ENCODE peak calls at places on chromosomes 5 and 9, in five cellular contexts. One of them, this sample, is unnamed.

GRCh38 chr5:153594785-153595184 is 104.3 kb downstream of the GRIA1 start:
- DNase-seq in neuronal stem cell: no peak
- DNase-seq in IMR-90: no peak
- DNase-seq in H9: no peak
- DNase-seq in fibroblast of lung: no peak
- DNase-seq in this sample: no peak

GRCh38 chr5:154273028-154273617 is 82.6 kb downstream of the GALNT10 start:
- DNase-seq in IMR-90: peak; percentile 21
- DNase-seq in neuronal stem cell: no peak
- DNase-seq in H9: no peak
- DNase-seq in fibroblast of lung: peak; percentile 43
- DNase-seq in this sample: no peak

GRCh38 chr9:97601228-97601898 is 31.8 kb downstream of the TSTD2 start:
- DNase-seq in H9: no peak
- DNase-seq in neuronal stem cell: no peak
- DNase-seq in IMR-90: no peak
- DNase-seq in fibroblast of lung: no peak
- DNase-seq in this sample: no peak

GRCh38 chr5:94916619-94917018 is 298.1 kb downstream of the SLF1 start:
- DNase-seq in neuronal stem cell: no peak
- DNase-seq in H9: no peak
- DNase-seq in fibroblast of lung: no peak
- DNase-seq in IMR-90: no peak
- DNase-seq in this sample: no peak

GRCh38 chr5:1104327-1105006 is 7.4 kb downstream of the SLC12A7 start:
- DNase-seq in H9: no peak
- DNase-seq in neuronal stem cell: no peak
- DNase-seq in fibroblast of lung: no peak
- DNase-seq in IMR-90: no peak
- DNase-seq in this sample: no peak

GRCh38 chr9:86734762-86735161 is 212.5 kb downstream of the GAS1 start:
- DNase-seq in fibroblast of lung: peak; percentile 85
- DNase-seq in neuronal stem cell: no peak
- DNase-seq in IMR-90: peak; percentile 83
- DNase-seq in H9: no peak
- DNase-seq in this sample: peak; percentile 82

GRCh38 chr5:170302729-170303501 is 5.3 kb upstream of the LCP2 start:
- DNase-seq in fibroblast of lung: no peak
- DNase-seq in IMR-90: no peak
- DNase-seq in H9: peak; percentile 45
- DNase-seq in neuronal stem cell: no peak
- DNase-seq in this sample: no peak

GRCh38 chr5:87141544-87141943 is 126.1 kb upstream of the RASA1 start:
- DNase-seq in H9: no peak
- DNase-seq in neuronal stem cell: no peak
- DNase-seq in fibroblast of lung: peak; percentile 30
- DNase-seq in IMR-90: peak; percentile 37
- DNase-seq in this sample: no peak

GRCh38 chr9:88041447-88041846 is 67.1 kb upstream of the CDK20 start:
- DNase-seq in fibroblast of lung: peak; percentile 12
- DNase-seq in IMR-90: peak; percentile 22
- DNase-seq in neuronal stem cell: no peak
- DNase-seq in H9: no peak
- DNase-seq in this sample: peak; percentile 48

GRCh38 chr5:41246376-41246775 is 33.0 kb upstream of the C6 start:
- DNase-seq in fibroblast of lung: peak; percentile 94
- DNase-seq in IMR-90: peak; percentile 96
- DNase-seq in neuronal stem cell: no peak
- DNase-seq in H9: no peak
- DNase-seq in this sample: peak; percentile 77

GRCh38 chr9:89881431-89881830 is 276.6 kb downstream of the GADD45G start:
- DNase-seq in fibroblast of lung: no peak
- DNase-seq in neuronal stem cell: no peak
- DNase-seq in H9: peak; percentile 12
- DNase-seq in IMR-90: no peak
- DNase-seq in this sample: no peak

GRCh38 chr9:33884856-33885701 is 68.1 kb downstream of the UBE2R2 start:
- DNase-seq in IMR-90: peak; percentile 54
- DNase-seq in neuronal stem cell: no peak
- DNase-seq in H9: no peak
- DNase-seq in fibroblast of lung: peak; percentile 58
- DNase-seq in this sample: peak; percentile 28

GRCh38 chr9:104915049-104915448 is 12.9 kb downstream of the ABCA1 start:
- DNase-seq in fibroblast of lung: no peak
- DNase-seq in H9: no peak
- DNase-seq in IMR-90: no peak
- DNase-seq in neuronal stem cell: no peak
- DNase-seq in this sample: no peak

GRCh38 chr5:36177715-36178556 is 26.0 kb downstream of the SKP2 start:
- DNase-seq in neuronal stem cell: peak; percentile 9
- DNase-seq in H9: no peak
- DNase-seq in fibroblast of lung: peak; percentile 50
- DNase-seq in IMR-90: peak; percentile 65
- DNase-seq in this sample: peak; percentile 73

GRCh38 chr5:94672746-94673145 is 54.3 kb downstream of the SLF1 start:
- DNase-seq in IMR-90: no peak
- DNase-seq in fibroblast of lung: no peak
- DNase-seq in neuronal stem cell: no peak
- DNase-seq in H9: no peak
- DNase-seq in this sample: no peak

GRCh38 chr9:96061293-96061987 is 185.9 kb downstream of the ERCC6L2 start:
- DNase-seq in fibroblast of lung: peak; percentile 53
- DNase-seq in neuronal stem cell: no peak
- DNase-seq in H9: peak; percentile 55
- DNase-seq in IMR-90: peak; percentile 41
- DNase-seq in this sample: peak; percentile 49

GRCh38 chr5:1942158-1942557 is 59.4 kb upstream of the IRX4 start:
- DNase-seq in H9: no peak
- DNase-seq in fibroblast of lung: no peak
- DNase-seq in IMR-90: no peak
- DNase-seq in neuronal stem cell: no peak
- DNase-seq in this sample: no peak

GRCh38 chr9:34744295-34745221 is 34.6 kb upstream of the CCL21 start:
- DNase-seq in H9: no peak
- DNase-seq in IMR-90: peak; percentile 58
- DNase-seq in neuronal stem cell: no peak
- DNase-seq in fibroblast of lung: peak; percentile 55
- DNase-seq in this sample: peak; percentile 72

GRCh38 chr9:121399883-121400607 is 30.0 kb upstream of the STOM start:
- DNase-seq in H9: no peak
- DNase-seq in fibroblast of lung: peak; percentile 79
- DNase-seq in neuronal stem cell: peak; percentile 65
- DNase-seq in IMR-90: peak; percentile 86
- DNase-seq in this sample: peak; percentile 85

GRCh38 chr5:61659221-61659696 is 327.2 kb downstream of the ZSWIM6 start:
- DNase-seq in IMR-90: no peak
- DNase-seq in H9: peak; percentile 89
- DNase-seq in neuronal stem cell: no peak
- DNase-seq in fibroblast of lung: no peak
- DNase-seq in this sample: no peak

GRCh38 chr9:128456613-128457061 is 831 bp downstream of the ODF2 start:
- DNase-seq in IMR-90: peak; percentile 58
- DNase-seq in H9: peak; percentile 76
- DNase-seq in fibroblast of lung: peak; percentile 67
- DNase-seq in neuronal stem cell: peak; percentile 48
- DNase-seq in this sample: peak; percentile 91

GRCh38 chr9:22416692-22417060 is 29.9 kb upstream of the DMRTA1 start:
- DNase-seq in fibroblast of lung: peak; percentile 71
- DNase-seq in H9: no peak
- DNase-seq in neuronal stem cell: no peak
- DNase-seq in IMR-90: no peak
- DNase-seq in this sample: peak; percentile 3
- H2AFZ ChIP-seq in fibroblast of lung: no peak overlapping the region
- H2AFZ ChIP-seq in H9: no peak overlapping the region
- H2AFZ ChIP-seq in neuronal stem cell: no peak overlapping the region
- H2AFZ ChIP-seq in IMR-90: no peak overlapping the region
- H2AFZ ChIP-seq in this sample: no peak overlapping the region

GRCh38 chr9:14992025-14992424 is 81.8 kb upstream of the FREM1 start:
- DNase-seq in IMR-90: no peak
- DNase-seq in fibroblast of lung: no peak
- DNase-seq in H9: no peak
- DNase-seq in neuronal stem cell: no peak
- DNase-seq in this sample: peak; percentile 75
- H3K9ac ChIP-seq in IMR-90: no peak overlapping the region
- H3K9ac ChIP-seq in fibroblast of lung: no peak overlapping the region
- H3K9ac ChIP-seq in H9: no peak overlapping the region
- H3K9ac ChIP-seq in neuronal stem cell: no peak overlapping the region
- H3K9ac ChIP-seq in this sample: peak overlapping the region; percentile 91

GRCh38 chr5:109857405-109858031 is 167.8 kb downstream of the MAN2A1 start:
- DNase-seq in neuronal stem cell: no peak
- DNase-seq in fibroblast of lung: no peak
- DNase-seq in H9: no peak
- DNase-seq in IMR-90: no peak
- DNase-seq in this sample: no peak
- H2AFZ ChIP-seq in neuronal stem cell: no peak overlapping the region
- H2AFZ ChIP-seq in fibroblast of lung: no peak overlapping the region
- H2AFZ ChIP-seq in H9: no peak overlapping the region
- H2AFZ ChIP-seq in IMR-90: no peak overlapping the region
- H2AFZ ChIP-seq in this sample: no peak overlapping the region

DNA sequence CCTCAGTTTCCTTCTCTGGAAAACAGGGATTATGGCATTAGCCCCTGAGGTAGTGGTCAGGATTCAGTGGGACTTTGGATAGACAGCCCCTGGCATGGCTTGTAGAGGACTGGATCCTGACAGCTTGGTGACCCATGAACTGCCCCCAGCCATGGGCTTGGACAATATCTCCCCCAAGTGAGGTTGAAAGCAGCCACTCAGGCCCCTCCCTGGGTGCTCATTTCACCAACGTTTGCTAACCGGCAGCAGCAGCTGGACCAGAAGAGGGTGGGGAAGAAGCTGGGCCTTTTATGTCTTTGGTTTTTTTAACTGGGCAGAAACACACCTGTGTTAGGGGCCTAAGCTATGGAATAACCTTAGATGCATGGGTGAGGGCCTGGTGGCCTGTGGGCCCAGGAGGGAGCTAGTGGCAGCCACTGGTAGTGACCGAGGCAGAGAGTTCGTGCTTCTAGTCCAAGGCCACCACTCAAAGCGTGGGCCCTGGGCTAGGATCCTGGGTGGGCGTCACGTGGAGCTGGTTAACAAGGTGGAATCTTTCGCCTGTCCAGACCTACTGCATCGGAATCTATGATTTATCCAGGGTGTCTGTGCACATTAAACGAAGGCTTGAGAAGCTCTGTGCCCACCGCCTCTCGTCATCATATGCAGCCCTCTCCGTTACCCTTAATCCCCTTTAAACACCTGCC is 1.9 kb downstream of the SLC2A8 start:
- DNase-seq in fibroblast of lung: no peak
- DNase-seq in H9: no peak
- DNase-seq in neuronal stem cell: no peak
- DNase-seq in IMR-90: no peak
- DNase-seq in this sample: no peak
- H3K9ac ChIP-seq in fibroblast of lung: no peak overlapping the region
- H3K9ac ChIP-seq in H9: no peak overlapping the region
- H3K9ac ChIP-seq in neuronal stem cell: no peak overlapping the region
- H3K9ac ChIP-seq in IMR-90: no peak overlapping the region
- H3K9ac ChIP-seq in this sample: no peak overlapping the region

GRCh38 chr5:79111960-79112702 is 522 bp downstream of the BHMT start:
- DNase-seq in fibroblast of lung: no peak
- DNase-seq in IMR-90: no peak
- DNase-seq in neuronal stem cell: no peak
- DNase-seq in H9: peak; percentile 33
- DNase-seq in this sample: peak; percentile 9

GRCh38 chr5:79111387-79111959 is at the start of gene BHMT:
- DNase-seq in fibroblast of lung: no peak
- DNase-seq in neuronal stem cell: no peak
- DNase-seq in IMR-90: no peak
- DNase-seq in H9: peak; percentile 61
- DNase-seq in this sample: no peak

GRCh38 chr5:79109527-79110492 is 1.8 kb upstream of the BHMT start:
- DNase-seq in fibroblast of lung: no peak
- DNase-seq in IMR-90: no peak
- DNase-seq in neuronal stem cell: no peak
- DNase-seq in H9: peak; percentile 61
- DNase-seq in this sample: no peak

GRCh38 chr5:79108792-79109191 is 2.8 kb upstream of the BHMT start:
- DNase-seq in IMR-90: no peak
- DNase-seq in H9: no peak
- DNase-seq in fibroblast of lung: no peak
- DNase-seq in neuronal stem cell: no peak
- DNase-seq in this sample: no peak

DNA sequence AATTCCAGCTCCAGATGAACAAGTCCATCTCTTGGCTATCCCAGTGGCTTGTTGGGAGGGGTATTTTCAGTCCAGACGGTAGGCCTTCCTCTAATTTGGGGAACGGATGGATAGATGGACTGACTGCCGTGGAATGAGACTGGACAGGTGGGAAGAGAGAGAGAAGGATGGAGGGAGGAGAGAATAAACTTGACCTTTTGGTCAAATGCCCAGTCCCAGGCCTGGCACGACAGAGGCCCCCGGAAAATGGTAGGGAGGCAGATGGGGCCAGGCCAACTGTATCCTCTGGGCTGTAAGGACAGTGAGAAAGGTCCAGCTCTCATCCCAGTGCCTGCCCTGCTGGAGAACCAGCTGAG is 1.1 kb downstream of the BHMT start:
- DNase-seq in neuronal stem cell: no peak
- DNase-seq in IMR-90: no peak
- DNase-seq in fibroblast of lung: no peak
- DNase-seq in H9: no peak
- DNase-seq in this sample: no peak
- H2AFZ ChIP-seq in neuronal stem cell: no peak overlapping the region
- H2AFZ ChIP-seq in IMR-90: no peak overlapping the region
- H2AFZ ChIP-seq in fibroblast of lung: no peak overlapping the region
- H2AFZ ChIP-seq in H9: no peak overlapping the region
- H2AFZ ChIP-seq in this sample: peak overlapping the region; percentile 11